ENCODE peak calls at places on chromosomes 7 and 10, in ten cellular contexts. One of them, this sample, is unnamed.

GRCh38 chr10:124703778-124704427 is 40.3 kb downstream of the FAM53B start:
- DNase-seq in naive thymus-derived CD8-positive, alpha-beta T cell: no peak
- DNase-seq in WERI-Rb-1: no peak
- DNase-seq in myocyte: peak; percentile 80
- DNase-seq in iPS-NIHi11: no peak
- DNase-seq in CD8-positive, alpha-beta T cell: no peak
- DNase-seq in EL: no peak
- DNase-seq in stimulated activated CD8-positive, alpha-beta memory T cell treated with anti-CD3 and anti-CD28 coated beads, Interleukin-12 subunit alpha, Interleukin-12 subunit beta, amount 100 ng/mL, for 1 hour: no peak
- DNase-seq in fibroblast of lung: no peak
- DNase-seq in GM10248: no peak
- DNase-seq in this sample: no peak

GRCh38 chr7:72292794-72293193 is 119.3 kb downstream of the CALN1 start:
- DNase-seq in myocyte: no peak
- DNase-seq in iPS-NIHi11: no peak
- DNase-seq in GM10248: no peak
- DNase-seq in fibroblast of lung: no peak
- DNase-seq in WERI-Rb-1: no peak
- DNase-seq in stimulated activated CD8-positive, alpha-beta memory T cell treated with anti-CD3 and anti-CD28 coated beads, Interleukin-12 subunit alpha, Interleukin-12 subunit beta, amount 100 ng/mL, for 1 hour: no peak
- DNase-seq in CD8-positive, alpha-beta T cell: no peak
- DNase-seq in naive thymus-derived CD8-positive, alpha-beta T cell: no peak
- DNase-seq in EL: no peak
- DNase-seq in this sample: no peak

GRCh38 chr7:145378197-145378596 is 542.3 kb upstream of the TPK1 start:
- DNase-seq in fibroblast of lung: no peak
- DNase-seq in GM10248: no peak
- DNase-seq in stimulated activated CD8-positive, alpha-beta memory T cell treated with anti-CD3 and anti-CD28 coated beads, Interleukin-12 subunit alpha, Interleukin-12 subunit beta, amount 100 ng/mL, for 1 hour: no peak
- DNase-seq in CD8-positive, alpha-beta T cell: no peak
- DNase-seq in naive thymus-derived CD8-positive, alpha-beta T cell: no peak
- DNase-seq in WERI-Rb-1: no peak
- DNase-seq in EL: no peak
- DNase-seq in iPS-NIHi11: no peak
- DNase-seq in myocyte: no peak
- DNase-seq in this sample: no peak

GRCh38 chr10:95256268-95256667 is 34.5 kb downstream of the PDLIM1 start:
- DNase-seq in iPS-NIHi11: no peak
- DNase-seq in CD8-positive, alpha-beta T cell: no peak
- DNase-seq in WERI-Rb-1: no peak
- DNase-seq in myocyte: no peak
- DNase-seq in naive thymus-derived CD8-positive, alpha-beta T cell: no peak
- DNase-seq in fibroblast of lung: no peak
- DNase-seq in EL: no peak
- DNase-seq in stimulated activated CD8-positive, alpha-beta memory T cell treated with anti-CD3 and anti-CD28 coated beads, Interleukin-12 subunit alpha, Interleukin-12 subunit beta, amount 100 ng/mL, for 1 hour: no peak
- DNase-seq in GM10248: no peak
- DNase-seq in this sample: no peak

GRCh38 chr10:73889014-73889413 is 14.7 kb upstream of the CAMK2G start:
- DNase-seq in iPS-NIHi11: no peak
- DNase-seq in fibroblast of lung: peak; percentile 93
- DNase-seq in myocyte: peak; percentile 99
- DNase-seq in GM10248: no peak
- DNase-seq in CD8-positive, alpha-beta T cell: no peak
- DNase-seq in naive thymus-derived CD8-positive, alpha-beta T cell: no peak
- DNase-seq in stimulated activated CD8-positive, alpha-beta memory T cell treated with anti-CD3 and anti-CD28 coated beads, Interleukin-12 subunit alpha, Interleukin-12 subunit beta, amount 100 ng/mL, for 1 hour: no peak
- DNase-seq in WERI-Rb-1: no peak
- DNase-seq in EL: peak; percentile 76
- DNase-seq in this sample: no peak

GRCh38 chr7:12244694-12245093 is 33.6 kb downstream of the TMEM106B start:
- DNase-seq in WERI-Rb-1: no peak
- DNase-seq in iPS-NIHi11: no peak
- DNase-seq in GM10248: no peak
- DNase-seq in stimulated activated CD8-positive, alpha-beta memory T cell treated with anti-CD3 and anti-CD28 coated beads, Interleukin-12 subunit alpha, Interleukin-12 subunit beta, amount 100 ng/mL, for 1 hour: no peak
- DNase-seq in CD8-positive, alpha-beta T cell: no peak
- DNase-seq in EL: no peak
- DNase-seq in myocyte: no peak
- DNase-seq in fibroblast of lung: no peak
- DNase-seq in naive thymus-derived CD8-positive, alpha-beta T cell: no peak
- DNase-seq in this sample: no peak

GRCh38 chr7:49422564-49422963 is 350.9 kb upstream of the VWC2 start:
- DNase-seq in CD8-positive, alpha-beta T cell: no peak
- DNase-seq in stimulated activated CD8-positive, alpha-beta memory T cell treated with anti-CD3 and anti-CD28 coated beads, Interleukin-12 subunit alpha, Interleukin-12 subunit beta, amount 100 ng/mL, for 1 hour: no peak
- DNase-seq in iPS-NIHi11: no peak
- DNase-seq in naive thymus-derived CD8-positive, alpha-beta T cell: no peak
- DNase-seq in WERI-Rb-1: no peak
- DNase-seq in fibroblast of lung: no peak
- DNase-seq in GM10248: no peak
- DNase-seq in myocyte: no peak
- DNase-seq in EL: no peak
- DNase-seq in this sample: no peak

GRCh38 chr7:68420342-68420750 is 1177.9 kb upstream of the AUTS2 start:
- DNase-seq in fibroblast of lung: no peak
- DNase-seq in naive thymus-derived CD8-positive, alpha-beta T cell: no peak
- DNase-seq in WERI-Rb-1: no peak
- DNase-seq in iPS-NIHi11: no peak
- DNase-seq in GM10248: no peak
- DNase-seq in myocyte: no peak
- DNase-seq in CD8-positive, alpha-beta T cell: no peak
- DNase-seq in EL: no peak
- DNase-seq in stimulated activated CD8-positive, alpha-beta memory T cell treated with anti-CD3 and anti-CD28 coated beads, Interleukin-12 subunit alpha, Interleukin-12 subunit beta, amount 100 ng/mL, for 1 hour: no peak
- DNase-seq in this sample: no peak

GRCh38 chr7:86999737-87000136 is 59.7 kb downstream of the ELAPOR2 start:
- DNase-seq in iPS-NIHi11: no peak
- DNase-seq in WERI-Rb-1: no peak
- DNase-seq in fibroblast of lung: no peak
- DNase-seq in GM10248: no peak
- DNase-seq in CD8-positive, alpha-beta T cell: no peak
- DNase-seq in stimulated activated CD8-positive, alpha-beta memory T cell treated with anti-CD3 and anti-CD28 coated beads, Interleukin-12 subunit alpha, Interleukin-12 subunit beta, amount 100 ng/mL, for 1 hour: no peak
- DNase-seq in EL: no peak
- DNase-seq in myocyte: no peak
- DNase-seq in naive thymus-derived CD8-positive, alpha-beta T cell: no peak
- DNase-seq in this sample: no peak

GRCh38 chr7:4712371-4713182 is 30.5 kb downstream of the FOXK1 start:
- DNase-seq in CD8-positive, alpha-beta T cell: no peak
- DNase-seq in GM10248: peak; percentile 62
- DNase-seq in EL: peak; percentile 63
- DNase-seq in iPS-NIHi11: no peak
- DNase-seq in stimulated activated CD8-positive, alpha-beta memory T cell treated with anti-CD3 and anti-CD28 coated beads, Interleukin-12 subunit alpha, Interleukin-12 subunit beta, amount 100 ng/mL, for 1 hour: no peak
- DNase-seq in fibroblast of lung: peak; percentile 42
- DNase-seq in WERI-Rb-1: peak; percentile 43
- DNase-seq in myocyte: peak; percentile 33
- DNase-seq in naive thymus-derived CD8-positive, alpha-beta T cell: no peak
- DNase-seq in this sample: no peak

GRCh38 chr7:30787476-30787875 is 16.3 kb downstream of the MINDY4 start:
- DNase-seq in myocyte: no peak
- DNase-seq in stimulated activated CD8-positive, alpha-beta memory T cell treated with anti-CD3 and anti-CD28 coated beads, Interleukin-12 subunit alpha, Interleukin-12 subunit beta, amount 100 ng/mL, for 1 hour: no peak
- DNase-seq in naive thymus-derived CD8-positive, alpha-beta T cell: no peak
- DNase-seq in WERI-Rb-1: no peak
- DNase-seq in iPS-NIHi11: no peak
- DNase-seq in GM10248: no peak
- DNase-seq in EL: no peak
- DNase-seq in CD8-positive, alpha-beta T cell: no peak
- DNase-seq in fibroblast of lung: no peak
- DNase-seq in this sample: no peak

GRCh38 chr7:25951414-25952276 is 200.4 kb upstream of the NFE2L3 start:
- DNase-seq in CD8-positive, alpha-beta T cell: no peak
- DNase-seq in GM10248: peak; percentile 12
- DNase-seq in WERI-Rb-1: no peak
- DNase-seq in EL: peak; percentile 5
- DNase-seq in stimulated activated CD8-positive, alpha-beta memory T cell treated with anti-CD3 and anti-CD28 coated beads, Interleukin-12 subunit alpha, Interleukin-12 subunit beta, amount 100 ng/mL, for 1 hour: peak; percentile 13
- DNase-seq in fibroblast of lung: no peak
- DNase-seq in iPS-NIHi11: no peak
- DNase-seq in myocyte: no peak
- DNase-seq in naive thymus-derived CD8-positive, alpha-beta T cell: no peak
- DNase-seq in this sample: no peak

GRCh38 chr10:16992611-16993119 is 136.9 kb downstream of the CUBN start:
- DNase-seq in iPS-NIHi11: no peak
- DNase-seq in fibroblast of lung: peak; percentile 45
- DNase-seq in myocyte: no peak
- DNase-seq in GM10248: no peak
- DNase-seq in stimulated activated CD8-positive, alpha-beta memory T cell treated with anti-CD3 and anti-CD28 coated beads, Interleukin-12 subunit alpha, Interleukin-12 subunit beta, amount 100 ng/mL, for 1 hour: no peak
- DNase-seq in naive thymus-derived CD8-positive, alpha-beta T cell: no peak
- DNase-seq in EL: peak; percentile 55
- DNase-seq in WERI-Rb-1: no peak
- DNase-seq in CD8-positive, alpha-beta T cell: no peak
- DNase-seq in this sample: no peak

GRCh38 chr10:8481718-8482504 is 427.4 kb downstream of the GATA3 start:
- DNase-seq in fibroblast of lung: no peak
- DNase-seq in iPS-NIHi11: no peak
- DNase-seq in myocyte: no peak
- DNase-seq in naive thymus-derived CD8-positive, alpha-beta T cell: no peak
- DNase-seq in EL: no peak
- DNase-seq in WERI-Rb-1: no peak
- DNase-seq in stimulated activated CD8-positive, alpha-beta memory T cell treated with anti-CD3 and anti-CD28 coated beads, Interleukin-12 subunit alpha, Interleukin-12 subunit beta, amount 100 ng/mL, for 1 hour: no peak
- DNase-seq in CD8-positive, alpha-beta T cell: no peak
- DNase-seq in GM10248: no peak
- DNase-seq in this sample: no peak

GRCh38 chr10:100960251-100960650 is 9.1 kb upstream of the SEMA4G start:
- DNase-seq in myocyte: no peak
- DNase-seq in fibroblast of lung: no peak
- DNase-seq in WERI-Rb-1: no peak
- DNase-seq in EL: no peak
- DNase-seq in iPS-NIHi11: no peak
- DNase-seq in stimulated activated CD8-positive, alpha-beta memory T cell treated with anti-CD3 and anti-CD28 coated beads, Interleukin-12 subunit alpha, Interleukin-12 subunit beta, amount 100 ng/mL, for 1 hour: no peak
- DNase-seq in CD8-positive, alpha-beta T cell: no peak
- DNase-seq in naive thymus-derived CD8-positive, alpha-beta T cell: no peak
- DNase-seq in GM10248: no peak
- DNase-seq in this sample: no peak

GRCh38 chr7:43721193-43721806 is 8.0 kb downstream of the COA1 start:
- DNase-seq in iPS-NIHi11: no peak
- DNase-seq in CD8-positive, alpha-beta T cell: no peak
- DNase-seq in GM10248: no peak
- DNase-seq in naive thymus-derived CD8-positive, alpha-beta T cell: no peak
- DNase-seq in WERI-Rb-1: no peak
- DNase-seq in stimulated activated CD8-positive, alpha-beta memory T cell treated with anti-CD3 and anti-CD28 coated beads, Interleukin-12 subunit alpha, Interleukin-12 subunit beta, amount 100 ng/mL, for 1 hour: no peak
- DNase-seq in EL: peak; percentile 53
- DNase-seq in fibroblast of lung: peak; percentile 37
- DNase-seq in myocyte: peak; percentile 75
- DNase-seq in this sample: no peak

GRCh38 chr7:125427676-125428075 is 498.1 kb upstream of the POT1 start:
- DNase-seq in myocyte: no peak
- DNase-seq in stimulated activated CD8-positive, alpha-beta memory T cell treated with anti-CD3 and anti-CD28 coated beads, Interleukin-12 subunit alpha, Interleukin-12 subunit beta, amount 100 ng/mL, for 1 hour: no peak
- DNase-seq in naive thymus-derived CD8-positive, alpha-beta T cell: no peak
- DNase-seq in GM10248: no peak
- DNase-seq in EL: no peak
- DNase-seq in WERI-Rb-1: no peak
- DNase-seq in CD8-positive, alpha-beta T cell: no peak
- DNase-seq in fibroblast of lung: no peak
- DNase-seq in iPS-NIHi11: peak; percentile 10
- DNase-seq in this sample: no peak

GRCh38 chr10:100037758-100038315 is 28.1 kb upstream of the DNMBP start:
- DNase-seq in naive thymus-derived CD8-positive, alpha-beta T cell: no peak
- DNase-seq in stimulated activated CD8-positive, alpha-beta memory T cell treated with anti-CD3 and anti-CD28 coated beads, Interleukin-12 subunit alpha, Interleukin-12 subunit beta, amount 100 ng/mL, for 1 hour: no peak
- DNase-seq in CD8-positive, alpha-beta T cell: no peak
- DNase-seq in GM10248: no peak
- DNase-seq in fibroblast of lung: no peak
- DNase-seq in EL: no peak
- DNase-seq in WERI-Rb-1: no peak
- DNase-seq in myocyte: no peak
- DNase-seq in iPS-NIHi11: no peak
- DNase-seq in this sample: no peak

GRCh38 chr10:29688230-29688634 is 53.5 kb upstream of the SVIL start:
- DNase-seq in iPS-NIHi11: peak; percentile 76
- DNase-seq in WERI-Rb-1: no peak
- DNase-seq in stimulated activated CD8-positive, alpha-beta memory T cell treated with anti-CD3 and anti-CD28 coated beads, Interleukin-12 subunit alpha, Interleukin-12 subunit beta, amount 100 ng/mL, for 1 hour: no peak
- DNase-seq in EL: no peak
- DNase-seq in fibroblast of lung: peak; percentile 24
- DNase-seq in CD8-positive, alpha-beta T cell: no peak
- DNase-seq in GM10248: no peak
- DNase-seq in myocyte: no peak
- DNase-seq in naive thymus-derived CD8-positive, alpha-beta T cell: no peak
- DNase-seq in this sample: no peak

GRCh38 chr10:132889556-132889955 is 52.8 kb downstream of the CFAP46 start:
- DNase-seq in stimulated activated CD8-positive, alpha-beta memory T cell treated with anti-CD3 and anti-CD28 coated beads, Interleukin-12 subunit alpha, Interleukin-12 subunit beta, amount 100 ng/mL, for 1 hour: no peak
- DNase-seq in iPS-NIHi11: no peak
- DNase-seq in myocyte: no peak
- DNase-seq in naive thymus-derived CD8-positive, alpha-beta T cell: no peak
- DNase-seq in WERI-Rb-1: no peak
- DNase-seq in CD8-positive, alpha-beta T cell: no peak
- DNase-seq in GM10248: no peak
- DNase-seq in fibroblast of lung: no peak
- DNase-seq in EL: no peak
- DNase-seq in this sample: no peak

GRCh38 chr7:86720306-86720705 is 76.6 kb downstream of the GRM3 start:
- DNase-seq in iPS-NIHi11: no peak
- DNase-seq in stimulated activated CD8-positive, alpha-beta memory T cell treated with anti-CD3 and anti-CD28 coated beads, Interleukin-12 subunit alpha, Interleukin-12 subunit beta, amount 100 ng/mL, for 1 hour: no peak
- DNase-seq in WERI-Rb-1: no peak
- DNase-seq in EL: no peak
- DNase-seq in CD8-positive, alpha-beta T cell: no peak
- DNase-seq in fibroblast of lung: no peak
- DNase-seq in naive thymus-derived CD8-positive, alpha-beta T cell: no peak
- DNase-seq in myocyte: no peak
- DNase-seq in GM10248: no peak
- DNase-seq in this sample: no peak

GRCh38 chr10:48447356-48448215 is 141.1 kb downstream of the MAPK8 start:
- DNase-seq in EL: no peak
- DNase-seq in naive thymus-derived CD8-positive, alpha-beta T cell: no peak
- DNase-seq in stimulated activated CD8-positive, alpha-beta memory T cell treated with anti-CD3 and anti-CD28 coated beads, Interleukin-12 subunit alpha, Interleukin-12 subunit beta, amount 100 ng/mL, for 1 hour: no peak
- DNase-seq in fibroblast of lung: no peak
- DNase-seq in iPS-NIHi11: no peak
- DNase-seq in WERI-Rb-1: no peak
- DNase-seq in CD8-positive, alpha-beta T cell: no peak
- DNase-seq in myocyte: no peak
- DNase-seq in GM10248: peak; percentile 20
- DNase-seq in this sample: no peak

GRCh38 chr7:91519241-91520200 is 255.3 kb downstream of the FZD1 start:
- DNase-seq in EL: peak; percentile 24
- DNase-seq in GM10248: no peak
- DNase-seq in CD8-positive, alpha-beta T cell: no peak
- DNase-seq in naive thymus-derived CD8-positive, alpha-beta T cell: no peak
- DNase-seq in myocyte: peak; percentile 82
- DNase-seq in iPS-NIHi11: no peak
- DNase-seq in fibroblast of lung: peak; percentile 91
- DNase-seq in stimulated activated CD8-positive, alpha-beta memory T cell treated with anti-CD3 and anti-CD28 coated beads, Interleukin-12 subunit alpha, Interleukin-12 subunit beta, amount 100 ng/mL, for 1 hour: no peak
- DNase-seq in WERI-Rb-1: no peak
- DNase-seq in this sample: no peak

GRCh38 chr10:128035557-128035973 is 90.7 kb downstream of the MKI67 start:
- DNase-seq in CD8-positive, alpha-beta T cell: peak; percentile 48
- DNase-seq in naive thymus-derived CD8-positive, alpha-beta T cell: peak; percentile 54
- DNase-seq in GM10248: peak; percentile 73
- DNase-seq in WERI-Rb-1: peak; percentile 58
- DNase-seq in fibroblast of lung: no peak
- DNase-seq in iPS-NIHi11: peak; percentile 81
- DNase-seq in myocyte: peak; percentile 55
- DNase-seq in EL: peak; percentile 21
- DNase-seq in stimulated activated CD8-positive, alpha-beta memory T cell treated with anti-CD3 and anti-CD28 coated beads, Interleukin-12 subunit alpha, Interleukin-12 subunit beta, amount 100 ng/mL, for 1 hour: peak; percentile 39
- DNase-seq in this sample: peak; percentile 71

GRCh38 chr7:92988051-92988450 is 129.7 kb downstream of the SAMD9 start:
- DNase-seq in EL: peak; percentile 67
- DNase-seq in WERI-Rb-1: no peak
- DNase-seq in naive thymus-derived CD8-positive, alpha-beta T cell: no peak
- DNase-seq in CD8-positive, alpha-beta T cell: no peak
- DNase-seq in fibroblast of lung: peak; percentile 64
- DNase-seq in iPS-NIHi11: peak; percentile 41
- DNase-seq in stimulated activated CD8-positive, alpha-beta memory T cell treated with anti-CD3 and anti-CD28 coated beads, Interleukin-12 subunit alpha, Interleukin-12 subunit beta, amount 100 ng/mL, for 1 hour: no peak
- DNase-seq in GM10248: no peak
- DNase-seq in myocyte: peak; percentile 81
- DNase-seq in this sample: no peak

GRCh38 chr10:117920956-117921355 is 125.8 kb downstream of the RAB11FIP2 start:
- DNase-seq in EL: no peak
- DNase-seq in CD8-positive, alpha-beta T cell: no peak
- DNase-seq in stimulated activated CD8-positive, alpha-beta memory T cell treated with anti-CD3 and anti-CD28 coated beads, Interleukin-12 subunit alpha, Interleukin-12 subunit beta, amount 100 ng/mL, for 1 hour: no peak
- DNase-seq in GM10248: no peak
- DNase-seq in WERI-Rb-1: no peak
- DNase-seq in iPS-NIHi11: no peak
- DNase-seq in myocyte: no peak
- DNase-seq in fibroblast of lung: no peak
- DNase-seq in naive thymus-derived CD8-positive, alpha-beta T cell: no peak
- DNase-seq in this sample: no peak

GRCh38 chr10:59363446-59363958 is 1.2 kb upstream of the FAM13C start:
- DNase-seq in stimulated activated CD8-positive, alpha-beta memory T cell treated with anti-CD3 and anti-CD28 coated beads, Interleukin-12 subunit alpha, Interleukin-12 subunit beta, amount 100 ng/mL, for 1 hour: no peak
- DNase-seq in naive thymus-derived CD8-positive, alpha-beta T cell: no peak
- DNase-seq in CD8-positive, alpha-beta T cell: no peak
- DNase-seq in EL: no peak
- DNase-seq in iPS-NIHi11: no peak
- DNase-seq in GM10248: no peak
- DNase-seq in WERI-Rb-1: no peak
- DNase-seq in myocyte: no peak
- DNase-seq in fibroblast of lung: no peak
- DNase-seq in this sample: no peak

This sample was measured in activated CD8-positive, alpha-beta memory T cell treated with anti-CD3 and anti-CD28 coated beads, Interleukin-2, amount 50 U/mL, for 4 hours.